ENCODE peak calls at places on chromosomes 6 and 20, in eight cellular contexts. A, I, L, U, W, G, M and T are unnamed samples. For H3K9me3, the result is how much of the 10 kb centered on the place peaks cover.

GRCh38 chr20:1879369-1879768 is 15.8 kb upstream of the SIRPA start:
- DNase-seq in A (no peak), I (no peak), L (no peak), U (no peak), W (no peak), G (no peak), M (no peak), T (no peak)

GRCh38 chr20:41811456-41811855 is 193.3 kb upstream of the CHD6 start:
- DNase-seq in A (no peak), I (no peak), L (no peak), U (no peak), W (no peak), G (no peak), M (no peak), T (no peak)

GRCh38 chr6:90343581-90343980 is 46.9 kb upstream of the BACH2 start:
- DNase-seq in A (no peak), I (peak), L (no peak), U (no peak), W (no peak), G (no peak), M (peak), T (no peak)

GRCh38 chr6:5723905-5724691 is 282.6 kb downstream of the NRN1 start:
- DNase-seq in A (peak), I (no peak), L (no peak), U (no peak), W (no peak), G (no peak), M (no peak), T (no peak)

GRCh38 chr6:158026054-158026900 is 44.6 kb downstream of the SYNJ2 start:
- DNase-seq in A (peak), I (peak), L (peak), U (no peak), W (peak), G (peak), M (peak), T (peak)

GRCh38 chr6:151440930-151441329 is 11.0 kb downstream of the RMND1 start:
- DNase-seq in A (no peak), I (no peak), L (no peak), U (no peak), W (no peak), G (no peak), M (no peak), T (peak)

GRCh38 chr6:142943746-142944125 is 1.2 kb downstream of the HIVEP2 start:
- DNase-seq in A (no peak), I (no peak), L (peak), U (no peak), W (no peak), G (no peak), M (no peak), T (peak)

GRCh38 chr6:56528412-56528841 is 114.3 kb downstream of the DST start:
- DNase-seq in A (no peak), I (no peak), L (no peak), U (peak), W (no peak), G (no peak), M (no peak), T (no peak)

GRCh38 chr6:168054663-168055560 is 24.1 kb downstream of the FRMD1 start:
- DNase-seq in A (peak), I (no peak), L (no peak), U (no peak), W (no peak), G (no peak), M (no peak), T (peak)

GRCh38 chr6:149020319-149020718 is 273.5 kb downstream of the UST start:
- DNase-seq in A (no peak), I (no peak), L (no peak), U (no peak), W (no peak), G (no peak), M (no peak), T (no peak)

GRCh38 chr6:17865798-17866725 is 121.4 kb downstream of the KIF13A start:
- DNase-seq in A (peak), I (no peak), L (no peak), U (peak), W (no peak), G (peak), M (no peak), T (peak)

GRCh38 chr6:130934848-130935585 is 107.8 kb downstream of the SMLR1 start:
- DNase-seq in A (no peak), I (no peak), L (no peak), U (no peak), W (no peak), G (no peak), M (no peak), T (no peak)

GRCh38 chr20:57659131-57659788 is 39.0 kb upstream of the ZBP1 start:
- DNase-seq in A (peak), I (no peak), L (peak), U (no peak), W (no peak), G (no peak), M (peak), T (no peak)

GRCh38 chr6:15461127-15461944 is 201.5 kb downstream of the DTNBP1 start:
- DNase-seq in A (no peak), I (no peak), L (no peak), U (no peak), W (no peak), G (no peak), M (no peak), T (no peak)

GRCh38 chr6:15457903-15458530 is 204.8 kb downstream of the DTNBP1 start:
- DNase-seq in A (no peak), I (peak), L (no peak), U (no peak), W (no peak), G (no peak), M (no peak), T (no peak)

GRCh38 chr6:15457121-15457646 is 205.6 kb downstream of the DTNBP1 start:
- DNase-seq in A (no peak), I (no peak), L (no peak), U (no peak), W (no peak), G (no peak), M (no peak), T (no peak)

GRCh38 chr6:15462717-15463525 is 199.9 kb downstream of the DTNBP1 start:
- DNase-seq in A (no peak), I (no peak), L (no peak), U (no peak), W (no peak), G (no peak), M (no peak), T (peak)

DNA sequence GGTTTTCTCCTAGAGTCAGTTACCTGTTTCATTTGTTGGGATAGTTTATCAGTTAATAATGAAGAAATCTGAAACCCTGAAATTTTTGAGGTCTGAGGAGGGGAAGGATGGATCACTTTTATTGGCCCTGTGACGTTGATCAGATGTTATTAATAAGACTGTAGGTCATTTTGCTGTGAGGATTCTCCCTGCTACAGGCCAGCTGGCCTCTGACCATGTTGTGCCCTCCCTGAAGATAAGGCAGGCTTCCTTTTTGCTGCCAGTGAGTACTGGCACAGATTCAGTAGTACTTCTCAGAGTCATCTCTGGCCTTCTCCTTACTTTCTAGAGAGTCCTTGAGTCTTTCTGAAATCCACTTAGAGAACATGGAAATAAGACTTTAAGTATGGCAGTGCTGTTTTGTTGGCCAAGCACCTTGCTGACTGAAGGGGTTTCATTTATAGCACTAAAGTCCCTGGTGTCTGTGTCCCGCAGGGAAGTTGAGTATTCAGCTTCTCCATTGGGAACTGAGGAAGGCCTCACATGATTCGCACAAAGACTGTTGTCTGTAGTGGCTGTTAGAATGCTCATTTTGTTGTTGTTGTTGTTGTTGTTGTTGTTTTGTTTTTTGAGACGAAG is 202.6 kb downstream of the DTNBP1 start:
- DNase-seq in A (no peak), I (no peak), L (no peak), U (no peak), W (no peak), G (no peak), M (peak), T (no peak)
- H3K9me3 ChIP-seq in A (under half), I (under half), L (under half), U (under half), W (under half), G (under half), M (under half), T (under half)

DNA sequence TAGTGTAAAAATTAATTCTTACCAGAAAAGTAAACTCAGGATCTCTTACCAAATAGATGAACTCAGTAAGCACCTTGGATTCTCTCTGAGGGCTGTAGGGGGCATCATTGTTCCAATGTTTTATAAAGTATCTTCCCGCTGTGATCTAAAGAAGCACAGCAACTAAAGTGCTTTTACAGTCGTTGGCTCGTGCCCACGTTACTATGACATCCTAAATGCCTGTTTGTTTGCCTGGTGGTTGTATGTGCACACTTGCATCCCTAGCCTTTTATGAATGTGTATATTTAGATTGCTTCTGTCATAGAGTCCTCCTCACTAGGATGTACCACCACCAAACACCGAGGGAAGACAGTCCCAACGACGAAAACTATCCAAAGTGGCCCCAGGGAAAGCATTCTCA is 34.5 kb downstream of the SLX4IP start:
- DNase-seq in A (peak), I (peak), L (no peak), U (peak), W (no peak), G (peak), M (peak), T (peak)
- TF ChIP-seq CTCF in A (peak), I (peak), L (peak), U (peak), W (no peak), G (no peak), M (no peak), T (peak)

GRCh38 chr6:14894105-14894504 is 351.8 kb upstream of the JARID2 start:
- DNase-seq in A (no peak), I (no peak), L (no peak), U (no peak), W (no peak), G (no peak), M (no peak), T (no peak)

GRCh38 chr6:14900919-14901318 is 344.9 kb upstream of the JARID2 start:
- DNase-seq in A (no peak), I (no peak), L (no peak), U (no peak), W (no peak), G (no peak), M (no peak), T (no peak)

GRCh38 chr6:14897836-14898235 is 348.0 kb upstream of the JARID2 start:
- DNase-seq in A (no peak), I (no peak), L (no peak), U (no peak), W (no peak), G (no peak), M (no peak), T (no peak)

DNA sequence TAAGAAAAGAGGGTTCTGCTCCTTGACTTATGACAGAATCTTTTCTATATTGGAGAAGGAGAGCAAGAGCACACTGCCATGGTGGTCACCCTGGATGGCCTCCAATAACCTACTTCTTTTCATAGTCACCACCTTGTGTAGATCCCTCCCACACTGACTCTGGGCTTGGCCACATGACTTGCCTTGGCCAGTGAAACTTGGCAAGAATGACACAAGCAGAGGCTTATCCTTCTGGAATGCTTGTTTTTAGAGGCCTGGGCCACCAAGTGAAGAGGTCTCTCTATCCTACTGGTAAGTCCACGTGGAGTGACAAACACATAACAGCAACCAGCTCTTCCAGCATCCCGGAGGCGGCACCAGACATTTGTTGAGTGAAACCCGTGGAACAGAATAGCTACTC is 349.4 kb upstream of the JARID2 start:
- DNase-seq in A (no peak), I (no peak), L (no peak), U (no peak), W (no peak), G (no peak), M (no peak), T (no peak)
- H3K9me3 ChIP-seq in A (under half), I (under half), L (under half), U (under half), W (under half), G (under half), M (under half), T (under half)

DNA sequence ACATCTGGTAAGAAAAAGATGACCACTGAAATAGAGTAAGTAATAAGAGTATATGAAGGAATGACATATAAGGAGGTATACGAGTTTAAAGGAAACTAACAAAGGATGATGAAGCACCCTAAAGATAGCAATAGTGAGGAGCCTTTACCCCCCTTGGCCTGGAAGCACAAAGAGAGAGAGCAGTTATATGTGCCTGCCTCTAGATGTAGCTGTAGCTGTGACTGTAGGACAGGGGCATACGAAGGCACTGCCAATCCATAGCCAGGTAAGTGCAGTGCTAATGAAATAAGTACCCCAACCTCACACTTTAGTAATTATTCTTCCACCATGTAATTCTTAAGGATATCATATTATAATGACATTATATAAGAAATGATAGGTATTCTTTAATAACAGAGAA is 90.1 kb upstream of the FKBP1C start:
- DNase-seq in A (no peak), I (no peak), L (no peak), U (no peak), W (no peak), G (no peak), M (no peak), T (no peak)
- TF ChIP-seq CTCF in A (no peak), I (no peak), L (no peak), U (peak), W (no peak), G (no peak), M (no peak), T (no peak)

GRCh38 chr6:36149436-36149835 is 19.1 kb downstream of the MAPK13 start:
- DNase-seq in A (no peak), I (no peak), L (no peak), U (no peak), W (no peak), G (no peak), M (no peak), T (no peak)
- H3K9me3 ChIP-seq in A (under half), I (under half), L (under half), U (under half), W (under half), G (under half), M (under half), T (under half)